ENCODE peak calls at places on chromosomes 1 and 21, in nine cellular contexts. O, T, F, R, B, I, P, G and K are unnamed samples.

GRCh38 chr1:201348211-201348566 is 29.3 kb downstream of the TNNT2 start:
- DNase-seq in B (peak; percentile 33), F (peak; percentile 60), R (peak; percentile 65), I (no peak), P (no peak), G (peak; percentile 27), T (no peak), O (peak; percentile 45), K (no peak)

GRCh38 chr1:109805486-109806180 is 41.9 kb upstream of the EPS8L3 start:
- DNase-seq in I (peak; percentile 2), O (peak; percentile 43), G (no peak), P (no peak), B (no peak), F (no peak), T (no peak), R (no peak), K (no peak)

GRCh38 chr21:36705679-36706481 is 7.0 kb downstream of the SIM2 start:
- DNase-seq in F (no peak), I (no peak), R (no peak), G (no peak), B (no peak), T (no peak), P (no peak), O (no peak), K (peak; percentile 47)

GRCh38 chr1:204726478-204726877 is 40.9 kb upstream of the LRRN2 start:
- DNase-seq in B (no peak), F (no peak), P (no peak), O (peak; percentile 67), R (peak; percentile 28), G (no peak), T (no peak), I (no peak), K (no peak)

GRCh38 chr21:41641821-41642368 is 125.0 kb downstream of the RIPK4 start:
- DNase-seq in O (peak; percentile 96), P (no peak), F (peak; percentile 32), G (peak; percentile 49), B (peak; percentile 76), R (peak; percentile 97), T (no peak), I (peak; percentile 69), K (peak; percentile 92)

GRCh38 chr1:171251741-171252300 is 3.5 kb downstream of the FMO1 start:
- DNase-seq in R (peak; percentile 37), O (peak; percentile 12), F (peak; percentile 59), B (no peak), I (peak; percentile 34), G (no peak), T (no peak), P (peak; percentile 4), K (no peak)

GRCh38 chr21:16407403-16408279 is 677.9 kb downstream of the USP25 start:
- DNase-seq in P (no peak), O (peak; percentile 6), T (no peak), G (no peak), B (no peak), F (no peak), R (no peak), I (no peak), K (no peak)

GRCh38 chr1:151707541-151708065 is 9.0 kb downstream of the CELF3 start:
- DNase-seq in I (no peak), T (no peak), B (no peak), R (no peak), F (no peak), G (no peak), O (no peak), P (no peak), K (no peak)

GRCh38 chr21:45072963-45073300 is 1.4 kb upstream of the ADARB1 start:
- DNase-seq in P (no peak), G (no peak), O (no peak), I (no peak), B (no peak), F (peak; percentile 39), R (no peak), T (no peak), K (no peak)

GRCh38 chr1:210291786-210292275 is 36.9 kb upstream of the HHAT start:
- DNase-seq in O (peak; percentile 87), G (peak; percentile 37), P (no peak), F (no peak), T (no peak), I (peak; percentile 42), R (peak; percentile 86), B (peak; percentile 98), K (no peak)

GRCh38 chr1:149945206-149945605 is 8.5 kb upstream of the MTMR11 start:
- DNase-seq in T (no peak), P (no peak), R (no peak), G (no peak), O (no peak), B (no peak), F (no peak), I (no peak), K (no peak)

GRCh38 chr21:27511241-27511640 is 544.4 kb upstream of the ADAMTS5 start:
- DNase-seq in O (no peak), G (no peak), F (no peak), R (no peak), T (no peak), I (no peak), P (no peak), B (no peak), K (no peak)

GRCh38 chr1:178192686-178193085 is 98.8 kb downstream of the RASAL2 start:
- DNase-seq in I (no peak), P (no peak), B (peak; percentile 5), O (peak; percentile 74), F (no peak), T (no peak), R (peak; percentile 84), G (peak; percentile 13), K (no peak)

GRCh38 chr1:74522143-74522542 is 9.7 kb upstream of the LRRC53 start:
- DNase-seq in F (no peak), I (no peak), B (no peak), O (no peak), G (no peak), T (no peak), P (no peak), R (no peak), K (no peak)

GRCh38 chr1:71784989-71785388 is 497.4 kb downstream of the NEGR1 start:
- DNase-seq in B (no peak), G (no peak), R (no peak), P (no peak), F (no peak), I (no peak), O (no peak), T (no peak), K (no peak)

GRCh38 chr1:71783096-71783495 is 499.2 kb downstream of the NEGR1 start:
- DNase-seq in R (no peak), F (no peak), O (no peak), T (no peak), I (no peak), B (no peak), G (no peak), P (no peak), K (no peak)

GRCh38 chr1:71777094-71777493 is 505.2 kb downstream of the NEGR1 start:
- DNase-seq in P (no peak), G (no peak), O (no peak), F (no peak), T (no peak), I (no peak), B (no peak), R (no peak), K (no peak)

GRCh38 chr1:71785470-71785869 is 496.9 kb downstream of the NEGR1 start:
- DNase-seq in O (peak; percentile 29), P (no peak), T (no peak), R (no peak), B (no peak), G (no peak), I (no peak), F (no peak), K (no peak)

DNA sequence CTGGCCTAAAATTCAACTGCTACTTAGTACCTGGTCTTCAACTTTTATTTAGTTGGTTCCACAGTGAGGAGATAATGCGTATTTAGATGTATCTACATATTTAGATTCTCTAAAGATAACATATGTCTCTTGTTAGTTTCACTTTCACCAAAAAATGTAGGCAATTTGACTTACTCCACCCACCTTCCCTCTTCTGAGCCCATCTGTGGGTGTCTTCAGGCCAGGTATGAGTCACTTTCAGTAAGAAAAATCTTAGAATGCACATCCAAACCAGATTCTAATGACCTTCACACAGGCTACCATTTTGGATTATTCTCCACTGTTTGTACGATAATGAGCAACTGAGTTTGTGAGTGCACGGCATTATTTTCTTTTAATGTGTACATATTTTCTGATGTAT is 501.7 kb downstream of the NEGR1 start:
- DNase-seq in F (no peak), P (no peak), G (no peak), B (no peak), T (no peak), O (no peak), I (no peak), R (peak; percentile 44), K (no peak)
- H3K4me3 ChIP-seq in F (no peak overlapping the region), P (no peak overlapping the region), G (no peak overlapping the region), B (no peak overlapping the region), T (no peak overlapping the region), O (no peak overlapping the region), I (no peak overlapping the region), R (no peak overlapping the region), K (no peak overlapping the region)

GRCh38 chr1:22236900-22237299 is 94.0 kb upstream of the WNT4 start:
- DNase-seq in P (no peak), R (no peak), I (no peak), T (no peak), G (no peak), F (no peak), O (no peak), B (no peak), K (no peak)

GRCh38 chr1:22239378-22239777 is 96.5 kb upstream of the WNT4 start:
- DNase-seq in P (no peak), F (peak; percentile 64), B (no peak), T (peak; percentile 21), G (no peak), I (no peak), O (no peak), R (no peak), K (no peak)

GRCh38 chr1:22236151-22236550 is 93.3 kb upstream of the WNT4 start:
- DNase-seq in F (no peak), I (no peak), T (no peak), P (no peak), R (no peak), O (peak; percentile 3), G (no peak), B (no peak), K (no peak)

GRCh38 chr1:22238356-22239224 is 95.7 kb upstream of the WNT4 start:
- DNase-seq in F (peak; percentile 58), I (no peak), T (no peak), P (no peak), B (no peak), R (no peak), O (no peak), G (no peak), K (no peak)

GRCh38 chr1:22237433-22238093 is 94.7 kb upstream of the WNT4 start:
- DNase-seq in B (no peak), I (no peak), G (no peak), R (no peak), O (no peak), T (no peak), F (no peak), P (no peak), K (no peak)
- H3K4me3 ChIP-seq in B (no peak overlapping the region), I (no peak overlapping the region), G (no peak overlapping the region), R (no peak overlapping the region), O (no peak overlapping the region), T (no peak overlapping the region), F (no peak overlapping the region), P (no peak overlapping the region), K (no peak overlapping the region)

GRCh38 chr1:241627453-241628329 is 12.5 kb downstream of the CHML start:
- DNase-seq in G (peak; percentile 46), P (peak; percentile 68), T (no peak), I (no peak), F (no peak), R (peak; percentile 86), O (peak; percentile 87), B (no peak), K (no peak)
- H3K4me3 ChIP-seq in G (no peak overlapping the region), P (peak overlapping the region; percentile 66), T (no peak overlapping the region), I (no peak overlapping the region), F (no peak overlapping the region), R (no peak overlapping the region), O (no peak overlapping the region), B (no peak overlapping the region), K (no peak overlapping the region)

GRCh38 chr1:28512058-28512611 is 6.3 kb downstream of the RCC1 start:
- DNase-seq in O (peak; percentile 27), G (no peak), I (no peak), B (no peak), R (peak; percentile 50), P (no peak), T (no peak), F (no peak), K (no peak)
- H3K4me3 ChIP-seq in O (no peak overlapping the region), G (no peak overlapping the region), I (no peak overlapping the region), B (no peak overlapping the region), R (no peak overlapping the region), P (peak overlapping the region; percentile 48), T (no peak overlapping the region), F (no peak overlapping the region), K (no peak overlapping the region)